ENCODE peak calls at places on chromosomes 6 and 20, in seven cellular contexts. One of them, this sample, is unnamed.

GRCh38 chr6:158835616-158836221 is 16.6 kb upstream of the EZR start:
- DNase-seq in GM06990: no peak
- DNase-seq in body of pancreas: peak
- DNase-seq in ovary: peak
- DNase-seq in breast epithelium: no peak
- DNase-seq in choroid plexus epithelial cell: no peak
- DNase-seq in astrocyte of the cerebellum: no peak
- DNase-seq in this sample: peak

GRCh38 chr20:63740070-63740500 is 509 bp downstream of the SLC2A4RG start:
- DNase-seq in breast epithelium: no peak
- DNase-seq in astrocyte of the cerebellum: no peak
- DNase-seq in GM06990: peak
- DNase-seq in ovary: peak
- DNase-seq in choroid plexus epithelial cell: peak
- DNase-seq in body of pancreas: peak
- DNase-seq in this sample: no peak

GRCh38 chr6:166004491-166005275 is 163.0 kb downstream of the TBXT start:
- DNase-seq in body of pancreas: no peak
- DNase-seq in astrocyte of the cerebellum: no peak
- DNase-seq in GM06990: no peak
- DNase-seq in breast epithelium: no peak
- DNase-seq in choroid plexus epithelial cell: no peak
- DNase-seq in ovary: no peak
- DNase-seq in this sample: no peak

GRCh38 chr6:2503816-2504494 is 246.8 kb downstream of the MYLK4 start:
- DNase-seq in breast epithelium: no peak
- DNase-seq in GM06990: no peak
- DNase-seq in body of pancreas: no peak
- DNase-seq in ovary: no peak
- DNase-seq in choroid plexus epithelial cell: peak
- DNase-seq in astrocyte of the cerebellum: peak
- DNase-seq in this sample: no peak

GRCh38 chr20:55173601-55174000 is 698.2 kb downstream of the DOK5 start:
- DNase-seq in ovary: peak
- DNase-seq in body of pancreas: no peak
- DNase-seq in GM06990: no peak
- DNase-seq in breast epithelium: no peak
- DNase-seq in astrocyte of the cerebellum: no peak
- DNase-seq in choroid plexus epithelial cell: no peak
- DNase-seq in this sample: no peak

GRCh38 chr6:43779864-43780260 is 9.9 kb downstream of the VEGFA start:
- DNase-seq in breast epithelium: peak
- DNase-seq in GM06990: no peak
- DNase-seq in ovary: no peak
- DNase-seq in body of pancreas: peak
- DNase-seq in choroid plexus epithelial cell: no peak
- DNase-seq in astrocyte of the cerebellum: no peak
- DNase-seq in this sample: no peak

GRCh38 chr6:75115501-75115900 is 90.4 kb downstream of the COL12A1 start:
- DNase-seq in body of pancreas: no peak
- DNase-seq in breast epithelium: no peak
- DNase-seq in astrocyte of the cerebellum: peak
- DNase-seq in choroid plexus epithelial cell: peak
- DNase-seq in ovary: no peak
- DNase-seq in GM06990: no peak
- DNase-seq in this sample: no peak

GRCh38 chr6:49539102-49539501 is 11.4 kb upstream of the C6orf141 start:
- DNase-seq in body of pancreas: no peak
- DNase-seq in ovary: no peak
- DNase-seq in choroid plexus epithelial cell: no peak
- DNase-seq in astrocyte of the cerebellum: no peak
- DNase-seq in GM06990: no peak
- DNase-seq in breast epithelium: no peak
- DNase-seq in this sample: no peak

DNA sequence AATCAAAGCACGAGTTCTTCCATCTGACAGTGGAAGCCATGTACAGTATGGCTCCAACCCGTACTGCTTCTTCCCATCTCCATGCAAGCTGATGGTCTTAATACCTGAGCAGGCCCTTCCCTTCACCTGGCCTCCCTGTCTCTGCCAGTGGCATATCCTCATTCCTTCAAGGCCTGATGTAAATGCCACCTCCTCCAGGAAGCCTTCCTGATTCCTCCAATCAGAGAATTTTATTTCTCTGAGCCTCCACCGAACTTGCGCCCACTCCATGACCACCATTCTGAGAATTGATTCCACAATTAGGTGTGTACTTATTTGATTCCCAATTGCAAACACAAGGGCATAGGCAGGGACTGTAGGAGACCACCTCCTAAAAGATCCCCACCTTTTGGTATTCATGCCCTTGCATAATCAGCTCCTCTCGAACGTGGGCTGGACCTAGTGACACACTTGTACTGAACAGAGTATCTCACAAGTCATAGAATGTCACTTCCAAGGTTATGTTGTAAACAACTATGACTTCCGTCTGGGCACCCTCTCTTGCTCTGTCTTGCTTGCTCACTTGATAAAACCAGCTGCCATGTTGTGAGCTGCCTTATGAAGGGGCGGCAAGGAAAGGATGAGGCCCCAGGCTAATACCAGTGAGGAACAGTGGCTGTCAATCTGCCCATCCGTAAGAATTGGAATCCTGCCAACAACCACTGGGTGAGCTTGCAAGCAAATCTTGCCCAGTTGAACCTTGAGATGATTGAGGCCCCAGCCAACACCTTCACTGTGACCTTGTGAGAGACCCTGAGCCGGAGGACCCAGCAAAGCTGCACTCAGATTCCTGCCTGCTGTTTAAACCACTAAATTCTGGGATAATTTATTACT is 38.8 kb downstream of the CPNE5 start:
- DNase-seq in ovary: no peak
- DNase-seq in choroid plexus epithelial cell: no peak
- DNase-seq in body of pancreas: peak
- DNase-seq in GM06990: no peak
- DNase-seq in astrocyte of the cerebellum: no peak
- DNase-seq in breast epithelium: no peak
- DNase-seq in this sample: no peak
- H3K4me3 ChIP-seq in ovary: no peak
- H3K4me3 ChIP-seq in choroid plexus epithelial cell: no peak
- H3K4me3 ChIP-seq in body of pancreas: no peak
- H3K4me3 ChIP-seq in GM06990: no peak
- H3K4me3 ChIP-seq in astrocyte of the cerebellum: no peak
- H3K4me3 ChIP-seq in breast epithelium: no peak
- H3K4me3 ChIP-seq in this sample: no peak

DNA sequence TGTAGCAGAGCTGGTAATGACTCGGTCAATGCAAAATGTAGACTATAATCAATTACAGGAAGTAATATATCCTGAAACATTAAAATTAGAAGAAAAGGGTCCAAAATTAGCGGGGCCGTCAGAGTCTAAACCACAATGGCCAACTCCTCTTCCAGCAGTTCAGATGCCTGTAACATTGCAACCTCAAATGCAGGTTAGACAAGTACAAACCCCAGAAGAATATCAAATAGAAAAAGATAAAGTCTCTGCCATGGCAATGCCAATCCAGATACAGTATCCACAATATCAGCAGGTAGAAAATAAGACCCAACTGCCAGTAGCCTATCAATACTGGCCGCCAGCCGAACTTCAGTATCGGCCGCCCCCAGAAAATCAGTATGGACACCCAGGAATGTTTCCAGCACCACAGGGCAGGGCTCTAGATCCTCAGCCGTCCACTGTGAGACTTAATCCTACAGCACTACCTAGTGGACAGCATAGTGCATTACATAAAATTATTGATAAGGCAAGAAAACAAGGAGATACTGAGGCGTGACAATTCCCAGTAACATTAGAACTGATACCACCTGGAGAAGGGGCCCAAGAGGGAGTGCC is 158.4 kb downstream of the GPX5 start:
- DNase-seq in breast epithelium: no peak
- DNase-seq in astrocyte of the cerebellum: peak
- DNase-seq in choroid plexus epithelial cell: peak
- DNase-seq in GM06990: no peak
- DNase-seq in ovary: no peak
- DNase-seq in body of pancreas: peak
- DNase-seq in this sample: no peak
- H3K4me3 ChIP-seq in breast epithelium: peak
- H3K4me3 ChIP-seq in astrocyte of the cerebellum: no peak
- H3K4me3 ChIP-seq in choroid plexus epithelial cell: no peak
- H3K4me3 ChIP-seq in GM06990: no peak
- H3K4me3 ChIP-seq in ovary: no peak
- H3K4me3 ChIP-seq in body of pancreas: no peak
- H3K4me3 ChIP-seq in this sample: no peak

DNA sequence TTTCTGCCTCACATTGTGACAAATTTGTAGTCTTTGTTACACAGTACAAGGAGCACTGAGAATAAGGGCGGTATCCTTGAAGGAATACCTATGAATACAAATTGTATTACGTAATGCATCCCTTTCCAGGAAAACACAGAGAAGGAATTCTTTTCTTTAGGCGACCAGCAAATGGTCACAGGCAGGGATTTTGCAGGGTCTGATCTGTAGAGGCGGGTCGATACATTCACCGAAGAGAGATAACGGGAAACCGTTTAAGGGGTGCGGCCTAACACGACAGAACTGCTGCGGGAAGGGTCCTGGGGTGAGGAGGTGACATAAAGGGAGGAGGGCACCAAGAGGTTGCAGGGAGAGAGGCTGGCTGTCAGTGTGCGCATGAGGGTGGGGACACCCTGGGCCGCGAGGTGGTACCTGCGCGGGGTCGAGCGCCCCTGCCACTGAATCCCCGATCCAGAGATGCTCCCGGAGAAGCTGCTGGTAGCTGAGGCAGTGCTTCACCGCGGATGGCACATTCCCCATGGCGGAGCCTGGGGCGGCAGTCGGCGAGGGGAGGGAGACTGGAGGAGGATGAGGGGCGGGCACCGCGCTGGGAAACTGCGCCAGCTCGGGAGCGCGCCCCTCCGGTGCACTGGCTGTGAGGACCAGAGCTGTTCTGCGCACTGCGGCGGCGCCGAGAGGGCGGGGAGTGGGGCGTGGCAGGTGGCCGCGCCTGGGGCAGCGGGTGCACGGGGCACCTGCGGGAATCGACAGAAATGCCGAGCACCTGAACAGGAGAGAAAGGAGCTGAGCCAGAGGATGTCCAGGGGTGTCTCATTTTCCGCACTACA is at the start of gene HMGCLL1:
- DNase-seq in choroid plexus epithelial cell: peak
- DNase-seq in body of pancreas: peak
- DNase-seq in GM06990: peak
- DNase-seq in breast epithelium: no peak
- DNase-seq in ovary: no peak
- DNase-seq in astrocyte of the cerebellum: no peak
- DNase-seq in this sample: no peak
- H3K4me3 ChIP-seq in choroid plexus epithelial cell: peak
- H3K4me3 ChIP-seq in body of pancreas: no peak
- H3K4me3 ChIP-seq in GM06990: no peak
- H3K4me3 ChIP-seq in breast epithelium: peak
- H3K4me3 ChIP-seq in ovary: peak
- H3K4me3 ChIP-seq in astrocyte of the cerebellum: peak
- H3K4me3 ChIP-seq in this sample: peak

DNA sequence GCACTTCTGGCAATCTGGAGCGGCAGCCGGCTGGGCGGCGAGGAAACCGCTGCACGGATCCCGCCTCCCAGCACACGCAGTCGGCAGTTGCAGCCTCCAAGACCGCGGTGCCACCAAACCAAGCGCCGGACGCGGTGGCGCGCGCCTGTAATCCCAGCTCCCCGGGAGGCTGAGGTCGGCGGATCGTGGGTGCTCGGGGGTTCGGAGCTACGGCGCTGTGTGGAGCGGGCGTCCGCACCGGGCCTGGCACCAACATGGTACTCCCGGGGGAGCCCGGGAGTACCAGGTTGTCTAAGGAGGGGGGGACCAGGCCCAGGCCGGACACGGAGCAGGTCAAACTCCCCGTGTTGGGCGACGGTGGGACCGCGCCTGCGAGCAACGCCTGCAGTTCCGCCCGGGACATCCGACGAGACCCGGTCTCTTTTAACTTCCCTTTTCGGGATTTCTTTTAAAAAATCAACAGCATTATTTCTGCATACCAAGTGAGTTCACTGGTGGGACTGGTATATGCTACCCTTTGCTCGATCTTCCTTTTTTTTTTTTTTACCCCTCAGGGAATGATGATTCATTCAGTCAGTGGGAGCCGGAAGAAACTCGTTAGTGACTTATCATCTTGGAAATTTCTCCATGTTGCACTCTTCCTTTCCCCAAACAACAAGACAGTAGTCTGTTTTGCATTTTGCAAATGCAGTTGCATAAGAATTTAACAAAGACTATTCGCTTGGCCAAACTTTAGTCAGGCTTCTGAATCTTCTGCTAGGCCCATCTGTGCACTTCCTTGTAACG is 27.6 kb downstream of the ZNF311 start:
- DNase-seq in astrocyte of the cerebellum: no peak
- DNase-seq in GM06990: peak
- DNase-seq in choroid plexus epithelial cell: peak
- DNase-seq in breast epithelium: no peak
- DNase-seq in body of pancreas: no peak
- DNase-seq in ovary: no peak
- DNase-seq in this sample: no peak
- H3K4me3 ChIP-seq in astrocyte of the cerebellum: peak
- H3K4me3 ChIP-seq in GM06990: peak
- H3K4me3 ChIP-seq in choroid plexus epithelial cell: peak
- H3K4me3 ChIP-seq in breast epithelium: peak
- H3K4me3 ChIP-seq in body of pancreas: no peak
- H3K4me3 ChIP-seq in ovary: no peak
- H3K4me3 ChIP-seq in this sample: no peak

GRCh38 chr20:49891486-49891885 is 23.8 kb downstream of the SPATA2 start:
- DNase-seq in breast epithelium: peak
- DNase-seq in body of pancreas: no peak
- DNase-seq in ovary: no peak
- DNase-seq in choroid plexus epithelial cell: no peak
- DNase-seq in astrocyte of the cerebellum: no peak
- DNase-seq in GM06990: no peak
- DNase-seq in this sample: no peak

GRCh38 chr20:49893242-49894072 is 21.9 kb downstream of the SPATA2 start:
- DNase-seq in body of pancreas: no peak
- DNase-seq in ovary: no peak
- DNase-seq in astrocyte of the cerebellum: no peak
- DNase-seq in choroid plexus epithelial cell: no peak
- DNase-seq in GM06990: no peak
- DNase-seq in breast epithelium: peak
- DNase-seq in this sample: no peak

GRCh38 chr20:49892260-49893216 is 22.8 kb downstream of the SPATA2 start:
- DNase-seq in body of pancreas: no peak
- DNase-seq in choroid plexus epithelial cell: peak
- DNase-seq in astrocyte of the cerebellum: no peak
- DNase-seq in ovary: no peak
- DNase-seq in breast epithelium: peak
- DNase-seq in GM06990: no peak
- DNase-seq in this sample: no peak

GRCh38 chr20:49896204-49896603 is 19.1 kb downstream of the SPATA2 start:
- DNase-seq in GM06990: no peak
- DNase-seq in body of pancreas: no peak
- DNase-seq in choroid plexus epithelial cell: no peak
- DNase-seq in ovary: no peak
- DNase-seq in astrocyte of the cerebellum: no peak
- DNase-seq in breast epithelium: no peak
- DNase-seq in this sample: no peak

GRCh38 chr20:49894073-49894470 is 21.3 kb downstream of the SPATA2 start:
- DNase-seq in astrocyte of the cerebellum: no peak
- DNase-seq in GM06990: no peak
- DNase-seq in choroid plexus epithelial cell: no peak
- DNase-seq in ovary: no peak
- DNase-seq in breast epithelium: no peak
- DNase-seq in body of pancreas: no peak
- DNase-seq in this sample: no peak
- H3K4me3 ChIP-seq in astrocyte of the cerebellum: no peak
- H3K4me3 ChIP-seq in GM06990: peak
- H3K4me3 ChIP-seq in choroid plexus epithelial cell: no peak
- H3K4me3 ChIP-seq in ovary: no peak
- H3K4me3 ChIP-seq in breast epithelium: no peak
- H3K4me3 ChIP-seq in body of pancreas: no peak
- H3K4me3 ChIP-seq in this sample: no peak